ENCODE peak calls at places on chromosomes 3 and 15, in six cellular contexts. One of them, this sample, is unnamed.

GRCh38 chr15:41013698-41014414 is 60.6 kb downstream of the CHAC1 start:
- DNase-seq in HuH-7: no peak
- DNase-seq in HCEC 1CT: peak; percentile 78
- DNase-seq in A172: no peak
- DNase-seq in HEK293T: no peak
- DNase-seq in EL: no peak
- DNase-seq in this sample: no peak

GRCh38 chr3:74562528-74563190 is 51.8 kb downstream of the CNTN3 start:
- DNase-seq in A172: no peak
- DNase-seq in HuH-7: no peak
- DNase-seq in HEK293T: no peak
- DNase-seq in HCEC 1CT: no peak
- DNase-seq in EL: no peak
- DNase-seq in this sample: no peak

GRCh38 chr3:100891033-100891432 is 102.2 kb downstream of the ABI3BP start:
- DNase-seq in EL: peak; percentile 30
- DNase-seq in HCEC 1CT: peak; percentile 65
- DNase-seq in HuH-7: no peak
- DNase-seq in HEK293T: no peak
- DNase-seq in A172: peak; percentile 61
- DNase-seq in this sample: no peak

GRCh38 chr3:65177879-65178484 is 490.2 kb upstream of the ADAMTS9 start:
- DNase-seq in HCEC 1CT: peak; percentile 68
- DNase-seq in A172: peak; percentile 23
- DNase-seq in EL: no peak
- DNase-seq in HuH-7: no peak
- DNase-seq in HEK293T: no peak
- DNase-seq in this sample: no peak

GRCh38 chr3:69379661-69380060 is 6.2 kb downstream of the FRMD4B start:
- DNase-seq in EL: no peak
- DNase-seq in HEK293T: no peak
- DNase-seq in A172: no peak
- DNase-seq in HuH-7: no peak
- DNase-seq in HCEC 1CT: no peak
- DNase-seq in this sample: no peak

GRCh38 chr15:94792166-94792565 is 560.8 kb downstream of the MCTP2 start:
- DNase-seq in A172: peak; percentile 53
- DNase-seq in HCEC 1CT: peak; percentile 52
- DNase-seq in HuH-7: no peak
- DNase-seq in HEK293T: no peak
- DNase-seq in EL: peak; percentile 31
- DNase-seq in this sample: no peak

GRCh38 chr15:51776952-51777574 is 25.7 kb downstream of the TMOD2 start:
- DNase-seq in HCEC 1CT: peak; percentile 73
- DNase-seq in HEK293T: peak; percentile 62
- DNase-seq in A172: peak; percentile 78
- DNase-seq in EL: peak; percentile 67
- DNase-seq in HuH-7: peak; percentile 59
- DNase-seq in this sample: peak; percentile 68

GRCh38 chr15:64009798-64010241 is 36.5 kb downstream of the DAPK2 start:
- DNase-seq in HuH-7: no peak
- DNase-seq in HEK293T: no peak
- DNase-seq in EL: peak; percentile 45
- DNase-seq in HCEC 1CT: peak; percentile 43
- DNase-seq in A172: no peak
- DNase-seq in this sample: no peak

GRCh38 chr3:101725192-101725889 is 927 bp downstream of the CEP97 start:
- DNase-seq in EL: peak; percentile 47
- DNase-seq in A172: peak; percentile 35
- DNase-seq in HCEC 1CT: no peak
- DNase-seq in HuH-7: peak; percentile 39
- DNase-seq in HEK293T: peak; percentile 29
- DNase-seq in this sample: peak; percentile 47

GRCh38 chr3:50620846-50621245 is 3.9 kb downstream of the MAPKAPK3 start:
- DNase-seq in HCEC 1CT: no peak
- DNase-seq in A172: peak; percentile 80
- DNase-seq in HEK293T: no peak
- DNase-seq in HuH-7: no peak
- DNase-seq in EL: peak; percentile 43
- DNase-seq in this sample: no peak

GRCh38 chr15:59224474-59224873 is 17.8 kb downstream of the LDHAL6B start:
- DNase-seq in EL: no peak
- DNase-seq in HuH-7: no peak
- DNase-seq in A172: no peak
- DNase-seq in HCEC 1CT: no peak
- DNase-seq in HEK293T: no peak
- DNase-seq in this sample: no peak

GRCh38 chr15:40274350-40275274 is 8.3 kb downstream of the ANKRD63 start:
- DNase-seq in HCEC 1CT: peak; percentile 68
- DNase-seq in HEK293T: peak; percentile 61
- DNase-seq in EL: peak; percentile 75
- DNase-seq in A172: peak; percentile 67
- DNase-seq in HuH-7: peak; percentile 80
- DNase-seq in this sample: peak; percentile 83

GRCh38 chr3:7576506-7576905 is 715.6 kb downstream of the GRM7 start:
- DNase-seq in EL: no peak
- DNase-seq in HuH-7: no peak
- DNase-seq in HCEC 1CT: no peak
- DNase-seq in HEK293T: no peak
- DNase-seq in A172: no peak
- DNase-seq in this sample: no peak

GRCh38 chr3:127732879-127733350 is 60.2 kb downstream of the ABTB1 start:
- DNase-seq in HCEC 1CT: no peak
- DNase-seq in A172: no peak
- DNase-seq in EL: no peak
- DNase-seq in HuH-7: no peak
- DNase-seq in HEK293T: no peak
- DNase-seq in this sample: no peak

GRCh38 chr3:186732169-186732766 is 15.1 kb downstream of the KNG1 start:
- DNase-seq in HEK293T: no peak
- DNase-seq in HCEC 1CT: no peak
- DNase-seq in EL: no peak
- DNase-seq in HuH-7: no peak
- DNase-seq in A172: no peak
- DNase-seq in this sample: no peak

GRCh38 chr3:165855581-165855980 is 18.4 kb upstream of the BCHE start:
- DNase-seq in A172: peak; percentile 59
- DNase-seq in HuH-7: no peak
- DNase-seq in HCEC 1CT: peak; percentile 18
- DNase-seq in EL: no peak
- DNase-seq in HEK293T: no peak
- DNase-seq in this sample: no peak

GRCh38 chr3:24242012-24242698 is 252.5 kb downstream of the THRB start:
- DNase-seq in HEK293T: no peak
- DNase-seq in EL: peak; percentile 64
- DNase-seq in HCEC 1CT: peak; percentile 74
- DNase-seq in A172: peak; percentile 59
- DNase-seq in HuH-7: no peak
- DNase-seq in this sample: no peak

GRCh38 chr3:149936812-149937230 is 33.9 kb downstream of the PFN2 start:
- DNase-seq in HuH-7: peak; percentile 20
- DNase-seq in HCEC 1CT: peak; percentile 17
- DNase-seq in EL: peak; percentile 70
- DNase-seq in A172: peak; percentile 45
- DNase-seq in HEK293T: peak; percentile 61
- DNase-seq in this sample: peak; percentile 31

GRCh38 chr15:93566777-93567176 is 477.8 kb upstream of the RGMA start:
- DNase-seq in HCEC 1CT: no peak
- DNase-seq in EL: no peak
- DNase-seq in HEK293T: no peak
- DNase-seq in A172: no peak
- DNase-seq in HuH-7: no peak
- DNase-seq in this sample: peak; percentile 39

GRCh38 chr3:192727032-192727847 is at the start of gene FGF12:
- DNase-seq in EL: peak; percentile 1
- DNase-seq in HEK293T: peak; percentile 81
- DNase-seq in HCEC 1CT: no peak
- DNase-seq in HuH-7: peak; percentile 9
- DNase-seq in A172: peak; percentile 82
- DNase-seq in this sample: no peak

GRCh38 chr3:131812433-131812832 is 222.4 kb downstream of the CPNE4 start:
- DNase-seq in HEK293T: no peak
- DNase-seq in HuH-7: no peak
- DNase-seq in A172: no peak
- DNase-seq in EL: peak; percentile 4
- DNase-seq in HCEC 1CT: peak; percentile 48
- DNase-seq in this sample: no peak

GRCh38 chr3:58639001-58639400 is 27.6 kb downstream of the FAM3D start:
- DNase-seq in HuH-7: no peak
- DNase-seq in A172: peak; percentile 34
- DNase-seq in HEK293T: no peak
- DNase-seq in EL: peak; percentile 54
- DNase-seq in HCEC 1CT: no peak
- DNase-seq in this sample: no peak

GRCh38 chr3:45795882-45796765 is at the start of gene SLC6A20:
- DNase-seq in HuH-7: peak; percentile 41
- DNase-seq in A172: no peak
- DNase-seq in HCEC 1CT: no peak
- DNase-seq in HEK293T: no peak
- DNase-seq in EL: no peak
- DNase-seq in this sample: no peak

GRCh38 chr15:68365770-68366169 is 66.2 kb downstream of the ITGA11 start:
- DNase-seq in HCEC 1CT: no peak
- DNase-seq in A172: no peak
- DNase-seq in HEK293T: no peak
- DNase-seq in EL: no peak
- DNase-seq in HuH-7: no peak
- DNase-seq in this sample: no peak

GRCh38 chr15:65914371-65914770 is 45.1 kb downstream of the RAB11A start:
- DNase-seq in HEK293T: no peak
- DNase-seq in HuH-7: no peak
- DNase-seq in HCEC 1CT: no peak
- DNase-seq in A172: no peak
- DNase-seq in EL: no peak
- DNase-seq in this sample: no peak

GRCh38 chr3:68866157-68866556 is 66.2 kb downstream of the TAFA4 start:
- DNase-seq in A172: no peak
- DNase-seq in EL: no peak
- DNase-seq in HuH-7: no peak
- DNase-seq in HEK293T: no peak
- DNase-seq in HCEC 1CT: no peak
- DNase-seq in this sample: no peak

GRCh38 chr3:140292154-140292553 is 357.2 kb downstream of the CLSTN2 start:
- DNase-seq in HuH-7: no peak
- DNase-seq in HEK293T: no peak
- DNase-seq in HCEC 1CT: no peak
- DNase-seq in A172: peak; percentile 66
- DNase-seq in EL: no peak
- DNase-seq in this sample: no peak

GRCh38 chr3:4426782-4427344 is 40.2 kb downstream of the SUMF1 start:
- DNase-seq in HEK293T: peak; percentile 9
- DNase-seq in EL: peak; percentile 63
- DNase-seq in HCEC 1CT: peak; percentile 88
- DNase-seq in A172: peak; percentile 71
- DNase-seq in HuH-7: peak; percentile 54
- DNase-seq in this sample: peak; percentile 34

GRCh38 chr15:80411788-80412288 is 7.7 kb downstream of the ARNT2 start:
- DNase-seq in A172: no peak
- DNase-seq in HuH-7: no peak
- DNase-seq in EL: no peak
- DNase-seq in HCEC 1CT: no peak
- DNase-seq in HEK293T: no peak
- DNase-seq in this sample: no peak

GRCh38 chr3:9903238-9903624 is 583 bp downstream of the IL17RE start:
- DNase-seq in HEK293T: no peak
- DNase-seq in A172: peak; percentile 55
- DNase-seq in EL: peak; percentile 59
- DNase-seq in HCEC 1CT: no peak
- DNase-seq in HuH-7: no peak
- DNase-seq in this sample: no peak

GRCh38 chr3:31341130-31341529 is 191.6 kb upstream of the STT3B start:
- DNase-seq in EL: no peak
- DNase-seq in HCEC 1CT: no peak
- DNase-seq in HuH-7: peak; percentile 58
- DNase-seq in HEK293T: no peak
- DNase-seq in A172: no peak
- DNase-seq in this sample: no peak

GRCh38 chr15:101045236-101045646 is 126.1 kb downstream of the LRRK1 start:
- DNase-seq in HEK293T: no peak
- DNase-seq in A172: no peak
- DNase-seq in HuH-7: no peak
- DNase-seq in HCEC 1CT: no peak
- DNase-seq in EL: no peak
- DNase-seq in this sample: no peak